ENCODE peak calls at places on chromosomes 16 and 17, in nine cellular contexts. V is mucosa of descending colon, R is colonic mucosa, A is tibial artery, S is neural progenitor cell, O is uterus, Z is right lobe of liver, G is breast epithelium, U is transverse colon. K is an unnamed sample. For H3K36me3, the result is how much of the 10 kb centered on the place peaks cover.

GRCh38 chr16:11603331-11603750 is 16.6 kb upstream of the LITAF start:
- DNase-seq in U (no peak), R (no peak), G (no peak), S (peak), A (no peak), Z (no peak), O (peak), V (peak), K (no peak)

GRCh38 chr16:89706446-89707260 is 5.1 kb upstream of the SPATA2L start:
- DNase-seq in S (no peak), V (no peak), U (no peak), A (no peak), O (no peak), Z (no peak), R (no peak), G (no peak), K (no peak)

GRCh38 chr17:50931003-50931878 is 65.1 kb upstream of the TOB1 start:
- DNase-seq in R (peak), S (peak), Z (peak), A (peak), U (peak), O (peak), G (no peak), V (peak), K (peak)

GRCh38 chr17:75323043-75323591 is 33.9 kb upstream of the SLC25A19 start:
- DNase-seq in A (peak), U (peak), G (peak), Z (peak), O (peak), S (peak), R (peak), V (peak), K (peak)

GRCh38 chr17:10754861-10755591 is 25.2 kb upstream of the TMEM220 start:
- DNase-seq in O (no peak), G (no peak), Z (no peak), V (no peak), R (no peak), A (no peak), S (peak), U (no peak), K (no peak)

GRCh38 chr17:28367641-28368305 is 2.3 kb downstream of the VTN start:
- DNase-seq in O (no peak), Z (no peak), V (no peak), S (no peak), G (no peak), R (no peak), A (no peak), U (no peak), K (no peak)

GRCh38 chr17:83131268-83132011 is 52.0 kb downstream of the METRNL start:
- DNase-seq in R (no peak), G (no peak), Z (no peak), S (no peak), O (no peak), A (no peak), U (no peak), V (no peak), K (peak)

GRCh38 chr16:55661842-55662479 is 6.2 kb downstream of the SLC6A2 start:
- DNase-seq in O (no peak), S (no peak), A (no peak), G (no peak), V (no peak), Z (no peak), R (no peak), U (no peak), K (no peak)

GRCh38 chr17:29569245-29569950 is 897 bp downstream of the TP53I13 start:
- DNase-seq in V (no peak), U (no peak), G (no peak), O (no peak), A (no peak), Z (peak), S (peak), R (peak), K (no peak)

GRCh38 chr17:2025622-2026309 is 632 bp upstream of the RTN4RL1 start:
- DNase-seq in U (peak), S (peak), O (peak), A (peak), G (peak), R (peak), Z (peak), V (peak), K (no peak)

GRCh38 chr16:85902366-85903155 is 3.6 kb downstream of the IRF8 start:
- DNase-seq in V (no peak), Z (no peak), G (no peak), R (no peak), U (peak), A (no peak), S (peak), O (no peak), K (peak)

GRCh38 chr17:36921131-36921851 is 16.0 kb upstream of the LHX1 start:
- DNase-seq in U (no peak), G (no peak), S (peak), O (no peak), R (no peak), V (no peak), A (no peak), Z (no peak), K (no peak)

GRCh38 chr17:74442670-74443515 is 11.0 kb downstream of the GPRC5C start:
- DNase-seq in R (peak), V (peak), U (peak), G (peak), A (peak), S (peak), Z (peak), O (peak), K (peak)

GRCh38 chr16:80058236-80058635 is 457.7 kb upstream of the MAF start:
- DNase-seq in G (no peak), O (peak), A (peak), S (no peak), Z (no peak), U (peak), R (peak), V (peak), K (no peak)

GRCh38 chr16:73713817-73714495 is 582.7 kb upstream of the PSMD7 start:
- DNase-seq in G (no peak), R (peak), O (no peak), U (peak), S (peak), V (peak), A (peak), Z (no peak), K (peak)

GRCh38 chr16:71367243-71367976 is 8.9 kb downstream of the CALB2 start:
- DNase-seq in G (no peak), A (no peak), S (peak), R (peak), Z (peak), O (no peak), U (peak), V (peak), K (peak)

GRCh38 chr17:72351884-72352346 is 231.1 kb downstream of the SOX9 start:
- DNase-seq in R (no peak), O (no peak), S (peak), U (no peak), G (no peak), V (no peak), A (no peak), Z (no peak), K (no peak)

GRCh38 chr17:61970030-61970429 is 42.2 kb upstream of the INTS2 start:
- DNase-seq in U (no peak), V (no peak), R (no peak), G (no peak), Z (no peak), A (no peak), O (no peak), S (no peak), K (no peak)

GRCh38 chr16:62950351-62950750 is 914.1 kb upstream of the CDH8 start:
- DNase-seq in V (no peak), S (no peak), O (no peak), A (no peak), Z (no peak), U (no peak), R (no peak), G (no peak), K (no peak)

GRCh38 chr17:50304781-50305404 is 30.6 kb downstream of the TMEM92 start:
- DNase-seq in G (no peak), O (no peak), R (no peak), A (no peak), Z (no peak), V (no peak), U (no peak), S (peak), K (no peak)

GRCh38 chr17:17994271-17994670 is 21.6 kb downstream of the DRC3 start:
- DNase-seq in Z (no peak), O (no peak), V (no peak), R (no peak), U (no peak), A (no peak), S (peak), G (no peak), K (peak)

GRCh38 chr17:60699090-60699489 is 21.4 kb downstream of the BCAS3 start:
- DNase-seq in O (no peak), V (no peak), S (no peak), Z (no peak), A (no peak), U (no peak), G (no peak), R (no peak), K (no peak)

GRCh38 chr17:58329035-58329807 is 626 bp upstream of the TSPOAP1 start:
- DNase-seq in G (no peak), S (peak), Z (peak), O (no peak), V (peak), A (peak), R (no peak), U (peak), K (peak)

GRCh38 chr17:42623732-42624596 is 14.5 kb downstream of the TUBG1 start:
- DNase-seq in S (no peak), G (no peak), Z (no peak), V (no peak), A (no peak), O (no peak), U (peak), R (peak), K (no peak)

GRCh38 chr16:67241008-67241900 is 6.0 kb downstream of the FHOD1 start:
- DNase-seq in O (no peak), A (peak), V (peak), U (peak), Z (peak), G (peak), R (peak), S (no peak), K (no peak)

GRCh38 chr16:84874983-84875382 is 55.2 kb downstream of the CRISPLD2 start:
- DNase-seq in V (peak), A (no peak), R (no peak), U (no peak), Z (peak), O (no peak), G (no peak), S (no peak), K (no peak)

GRCh38 chr17:5784791-5785190 is 200.5 kb upstream of the NLRP1 start:
- DNase-seq in G (no peak), O (no peak), S (no peak), U (no peak), A (no peak), Z (no peak), V (no peak), R (no peak), K (no peak)

GRCh38 chr16:24805484-24805883 is 40.3 kb upstream of the SLC5A11 start:
- DNase-seq in A (no peak), G (no peak), U (no peak), V (no peak), O (no peak), Z (no peak), S (no peak), R (no peak), K (no peak)

GRCh38 chr17:4679652-4680051 is 24.3 kb downstream of the PELP1 start:
- DNase-seq in G (no peak), A (no peak), S (no peak), R (no peak), Z (no peak), U (no peak), V (no peak), O (no peak), K (no peak)

GRCh38 chr17:74104921-74105320 is 98.6 kb upstream of the RPL38 start:
- DNase-seq in V (no peak), R (no peak), Z (no peak), A (no peak), O (no peak), U (no peak), G (no peak), S (no peak), K (no peak)

GRCh38 chr16:6377956-6378355 is 954.7 kb upstream of the RBFOX1 start:
- DNase-seq in S (no peak), G (no peak), V (no peak), A (no peak), U (no peak), O (no peak), R (no peak), Z (no peak), K (no peak)

GRCh38 chr17:1939979-1940809 is 84.9 kb downstream of the RTN4RL1 start:
- DNase-seq in U (peak), Z (no peak), V (peak), S (no peak), G (no peak), A (no peak), R (peak), O (no peak), K (no peak)

GRCh38 chr16:51757124-51757470 is 606.0 kb upstream of the SALL1 start:
- DNase-seq in R (no peak), A (no peak), V (no peak), U (no peak), O (no peak), G (no peak), Z (no peak), S (no peak), K (no peak)

GRCh38 chr16:85265789-85266188 is 153.5 kb upstream of the CIBAR2 start:
- DNase-seq in V (no peak), A (no peak), U (no peak), R (no peak), Z (no peak), G (no peak), O (no peak), S (no peak), K (no peak)

GRCh38 chr17:62994931-62995330 is 28.9 kb downstream of the TANC2 start:
- DNase-seq in A (no peak), O (no peak), G (no peak), S (no peak), Z (no peak), V (no peak), R (no peak), U (no peak), K (no peak)

GRCh38 chr16:23999663-24000062 is 163.9 kb downstream of the PRKCB start:
- DNase-seq in U (no peak), R (no peak), A (no peak), O (no peak), G (no peak), S (no peak), Z (no peak), V (no peak), K (no peak)

GRCh38 chr16:87740909-87741424 is 24.8 kb downstream of the KLHDC4 start:
- DNase-seq in A (no peak), Z (no peak), R (no peak), O (no peak), V (no peak), S (no peak), U (no peak), G (no peak), K (no peak)

GRCh38 chr16:57144027-57144426 is 41.8 kb downstream of the PSME3IP1 start:
- DNase-seq in A (no peak), O (no peak), S (no peak), Z (no peak), G (no peak), U (no peak), R (no peak), V (no peak), K (no peak)

GRCh38 chr16:89504061-89504460 is 4.1 kb upstream of the SPG7 start:
- DNase-seq in A (no peak), R (no peak), Z (no peak), G (no peak), S (no peak), O (peak), V (no peak), U (no peak), K (no peak)

DNA sequence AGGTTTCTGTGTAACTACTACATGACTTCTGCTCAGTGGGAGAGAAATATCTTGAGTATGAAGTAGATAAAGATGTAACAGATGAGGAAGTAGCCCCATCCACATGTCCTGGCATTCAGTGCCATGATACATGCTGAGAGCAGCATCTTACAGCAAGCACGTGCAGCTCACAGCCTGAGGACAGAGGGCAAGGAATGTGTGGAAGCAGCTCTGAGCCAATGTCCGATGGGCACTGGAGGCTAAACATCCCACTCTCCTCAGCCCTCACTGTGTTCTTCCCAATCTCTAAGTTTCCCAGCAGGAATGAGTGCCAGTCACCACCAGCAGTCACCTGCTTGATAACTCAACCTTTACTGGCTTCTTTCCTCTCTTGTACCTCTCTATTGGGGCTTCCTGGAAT is 40.4 kb downstream of the CFDP1 start:
- DNase-seq in R (no peak), V (no peak), S (no peak), G (no peak), Z (no peak), U (no peak), A (no peak), O (no peak), K (no peak)
- H3K36me3 ChIP-seq in R (under half), V (under half), S (under half), G (under half), Z (under half), U (under half), A (under half), O (under half), K (under half)

DNA sequence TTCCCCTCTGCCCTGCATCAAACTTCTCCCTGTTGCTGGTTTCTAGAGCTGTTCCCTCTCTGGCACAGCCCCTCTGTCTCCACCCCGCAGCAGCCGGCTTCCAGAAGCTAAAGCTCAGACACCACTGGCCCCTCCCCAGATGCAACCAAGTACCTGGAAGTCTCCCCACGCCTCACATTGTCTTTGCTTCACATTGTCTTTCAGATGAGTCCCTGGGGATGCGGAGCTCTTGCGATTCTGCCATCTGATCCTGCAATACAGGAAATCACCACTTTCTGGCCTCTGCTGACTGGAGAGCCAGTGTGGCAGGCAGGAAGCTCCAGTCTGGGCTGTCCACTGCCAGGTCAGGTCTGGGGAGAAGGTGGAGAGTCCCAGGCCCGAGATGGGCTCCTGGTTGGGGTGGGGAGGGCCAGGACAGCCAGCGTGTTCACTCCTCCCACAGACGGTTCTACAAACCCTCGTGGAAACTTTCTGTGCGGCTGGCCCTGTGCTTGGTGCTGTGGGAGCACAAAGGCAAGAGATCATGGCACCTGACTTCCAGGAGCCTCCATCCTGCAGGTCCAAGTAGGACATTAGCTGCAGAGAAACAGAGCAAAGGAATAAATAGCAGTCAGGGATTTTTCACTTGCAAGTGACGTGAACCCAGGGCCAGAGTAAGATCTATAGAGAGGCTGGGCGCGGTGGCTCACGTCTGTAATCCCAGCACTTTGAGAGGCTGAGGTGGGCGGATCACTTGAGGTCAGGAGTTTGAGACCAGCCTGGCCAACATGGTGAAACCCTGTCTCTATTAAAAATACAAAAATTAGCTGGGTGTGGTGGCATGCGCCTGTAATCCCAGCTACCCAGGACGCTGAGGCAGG is 47.9 kb upstream of the MAP3K14 start:
- DNase-seq in R (no peak), G (peak), A (no peak), S (peak), Z (no peak), O (no peak), U (no peak), V (no peak), K (peak)
- TF ChIP-seq CTCF in R (no peak), G (no peak), A (no peak), S (no peak), Z (no peak), O (no peak), U (no peak), V (no peak), K (no peak)

GRCh38 chr17:78575899-78576298 is 1.3 kb downstream of the DNAH17 start:
- DNase-seq in V (no peak), O (no peak), G (no peak), S (no peak), R (no peak), U (no peak), Z (peak), A (no peak), K (no peak)
- H3K4me3 ChIP-seq in V (no peak), O (no peak), G (no peak), S (no peak), R (no peak), U (no peak), Z (no peak), A (no peak), K (no peak)

DNA sequence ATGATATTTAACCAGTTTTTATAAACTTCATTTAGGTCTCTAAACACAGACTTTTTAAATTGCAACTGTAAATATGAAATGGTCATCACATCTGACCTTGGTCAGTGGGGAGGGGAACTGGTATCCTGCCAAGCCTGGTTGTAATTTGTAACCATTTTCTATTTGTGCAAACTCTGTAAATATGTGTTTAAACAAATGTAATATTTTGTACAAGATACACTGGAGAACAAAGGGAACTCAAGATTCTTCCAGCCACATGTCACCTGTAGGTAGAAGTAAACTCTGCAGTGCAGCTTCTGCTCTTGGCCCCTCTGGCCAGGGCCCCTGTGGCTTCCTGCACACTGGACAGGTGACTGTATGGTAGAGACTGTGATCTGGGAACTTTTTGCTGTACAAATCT is 35.8 kb downstream of the AKAP1 start:
- DNase-seq in R (no peak), A (no peak), U (no peak), V (no peak), Z (no peak), O (no peak), S (no peak), G (no peak), K (no peak)
- H3K36me3 ChIP-seq in R (under half), A (half or more), U (half or more), V (under half), Z (half or more), O (under half), S (under half), G (under half), K (half or more)

DNA sequence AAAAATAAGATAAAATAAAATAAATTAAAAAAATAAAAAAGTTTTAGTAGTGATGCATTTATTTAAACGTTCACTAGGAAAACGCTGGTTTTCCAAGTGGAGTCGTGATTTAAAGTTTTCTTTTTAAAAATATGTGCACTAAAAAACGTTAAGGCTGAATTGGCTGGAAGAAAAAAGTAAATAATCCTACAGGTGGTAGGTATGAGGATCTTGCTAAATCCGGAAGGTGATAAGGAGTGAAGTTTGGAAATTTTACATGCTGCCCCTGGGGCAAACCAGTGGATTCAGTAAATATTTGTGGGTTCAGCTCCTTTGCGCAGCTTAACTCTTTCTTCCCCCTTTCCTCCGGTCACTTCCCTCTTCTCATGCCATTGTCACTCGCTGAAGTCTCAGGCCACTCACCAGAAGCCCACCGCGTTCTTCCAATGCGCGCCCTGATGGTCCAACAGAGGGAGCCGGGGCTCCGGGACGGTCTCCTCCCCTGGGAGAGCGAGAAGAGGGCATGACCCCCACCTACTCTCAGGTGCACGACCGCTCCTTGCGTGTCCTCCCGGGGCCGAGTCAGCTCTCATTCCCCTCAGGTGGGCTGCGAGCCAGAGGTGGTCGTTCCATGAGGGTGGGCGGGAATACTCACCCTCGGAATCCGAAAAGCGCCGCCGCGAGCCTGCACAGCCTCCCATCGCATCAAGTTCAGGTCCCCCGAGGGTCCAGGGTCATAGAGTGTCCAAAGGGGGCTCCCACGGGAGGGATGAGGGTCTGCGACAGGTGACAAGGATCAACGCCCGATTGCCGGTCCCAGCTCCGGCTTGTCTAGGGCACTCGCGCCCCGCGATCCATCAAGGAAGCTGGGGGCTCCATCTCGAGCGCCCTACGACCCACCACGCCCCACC is 549 bp downstream of the CLN3 start:
- DNase-seq in R (peak), A (peak), G (no peak), Z (peak), U (peak), O (peak), S (peak), V (peak), K (peak)
- TF ChIP-seq CTCF in R (no peak), A (peak), G (peak), Z (no peak), U (peak), O (peak), S (no peak), V (no peak), K (peak)

K was measured in OCI-LY7.